ENCODE peak calls at places on chromosomes 6 and 20, in five cellular contexts. R is Right ventricle myocardium inferior, G is neural progenitor cell, C is left cardiac atrium, W is T-helper 1 cell. J is an unnamed sample.

GRCh38 chr6:93454533-93454932 is 35.2 kb upstream of the EPHA7 start:
- DNase-seq in C (no peak), R (no peak), G (peak; percentile 6), W (no peak), J (no peak)

GRCh38 chr6:36618366-36619355 is 24.5 kb downstream of the SRSF3 start:
- DNase-seq in W (no peak), C (no peak), R (no peak), G (no peak), J (no peak)

GRCh38 chr6:35161776-35162607 is 20.9 kb upstream of the TCP11 start:
- DNase-seq in C (no peak), W (no peak), G (no peak), R (no peak), J (no peak)

GRCh38 chr6:134183844-134184243 is 131.4 kb upstream of the SLC2A12 start:
- DNase-seq in W (no peak), G (no peak), R (no peak), C (no peak), J (no peak)

GRCh38 chr6:145148392-145149175 is 586.7 kb downstream of the EPM2A start:
- DNase-seq in G (no peak), C (no peak), R (no peak), W (no peak), J (peak; percentile 25)

GRCh38 chr6:154319231-154319858 is 37.3 kb downstream of the IPCEF1 start:
- DNase-seq in G (no peak), C (no peak), R (no peak), W (no peak), J (peak; percentile 34)

GRCh38 chr20:58711266-58712051 is 18.9 kb downstream of the NPEPL1 start:
- DNase-seq in R (peak; percentile 67), G (no peak), C (no peak), W (no peak), J (peak; percentile 5)

GRCh38 chr6:79538481-79538971 is 1.3 kb upstream of the LCA5 start:
- DNase-seq in W (no peak), G (peak; percentile 20), C (no peak), R (no peak), J (no peak)

GRCh38 chr6:13289789-13290318 is 38.5 kb downstream of the TBC1D7 start:
- DNase-seq in R (no peak), C (no peak), W (no peak), G (no peak), J (no peak)

GRCh38 chr6:134517145-134517658 is 199.3 kb upstream of the SGK1 start:
- DNase-seq in G (peak; percentile 50), C (peak; percentile 84), R (peak; percentile 85), W (no peak), J (peak; percentile 63)

GRCh38 chr6:163711615-163712568 is 297.4 kb downstream of the QKI start:
- DNase-seq in W (no peak), R (peak; percentile 91), C (peak; percentile 76), G (no peak), J (peak; percentile 73)

GRCh38 chr6:1231941-1232340 is 80.0 kb upstream of the FOXQ1 start:
- DNase-seq in W (no peak), G (no peak), R (no peak), C (no peak), J (no peak)

GRCh38 chr6:56043761-56044160 is 168.4 kb upstream of the BMP5 start:
- DNase-seq in C (no peak), R (no peak), W (no peak), G (no peak), J (no peak)

GRCh38 chr6:155505560-155505959 is 49.9 kb upstream of the NOX3 start:
- DNase-seq in G (no peak), C (no peak), R (no peak), W (no peak), J (no peak)

GRCh38 chr6:26520840-26521484 is 17.2 kb upstream of the HMGN4 start:
- DNase-seq in G (peak; percentile 93), C (peak; percentile 91), R (peak; percentile 95), W (peak; percentile 80), J (peak; percentile 97)

GRCh38 chr6:119384444-119384843 is 34.9 kb upstream of the MAN1A1 start:
- DNase-seq in C (no peak), G (no peak), R (no peak), W (no peak), J (no peak)

GRCh38 chr6:4583026-4583425 is 193.2 kb upstream of the CDYL start:
- DNase-seq in G (no peak), R (no peak), C (no peak), W (no peak), J (no peak)

GRCh38 chr6:159527351-159527750 is 165.7 kb downstream of the SOD2 start:
- DNase-seq in W (no peak), G (peak; percentile 20), R (no peak), C (no peak), J (no peak)

GRCh38 chr6:92748131-92748530 is 671.2 kb downstream of the EPHA7 start:
- DNase-seq in G (no peak), W (no peak), R (no peak), C (no peak), J (no peak)

GRCh38 chr20:20211274-20211987 is 156.5 kb upstream of the INSM1 start:
- DNase-seq in R (no peak), C (no peak), G (no peak), W (no peak), J (no peak)

GRCh38 chr6:18121580-18122127 is 823 bp downstream of the NHLRC1 start:
- DNase-seq in G (peak; percentile 47), W (no peak), C (no peak), R (no peak), J (no peak)

GRCh38 chr6:161498359-161498758 is 224.5 kb upstream of the AGPAT4 start:
- DNase-seq in G (peak; percentile 84), W (no peak), R (no peak), C (no peak), J (peak; percentile 72)

GRCh38 chr6:37483917-37484785 is 15.5 kb downstream of the CCDC167 start:
- DNase-seq in C (peak; percentile 61), W (peak; percentile 59), G (peak; percentile 83), R (peak; percentile 82), J (peak; percentile 86)

J was measured in GM03348.